ENCODE peak calls at places on chromosome 22, in eight cellular contexts. F, M, G, Y, Z, R, U and H are unnamed samples.

GRCh38 chr22:17607891-17608521 is 20.5 kb downstream of the ATP6V1E1 start:
- DNase-seq in Y (no peak), M (no peak), Z (no peak), G (no peak), U (no peak), R (no peak), F (no peak), H (no peak)

GRCh38 chr22:24207264-24208011 is 26.2 kb downstream of the SUSD2 start:
- DNase-seq in G (no peak), Y (no peak), Z (no peak), U (no peak), R (no peak), M (no peak), F (no peak), H (no peak)

GRCh38 chr22:23579280-23579679 is 810 bp downstream of the IGLL1 start:
- DNase-seq in Z (no peak), G (no peak), Y (no peak), R (no peak), F (no peak), M (no peak), U (no peak), H (no peak)

GRCh38 chr22:33105501-33105911 is 47.3 kb upstream of the SYN3 start:
- DNase-seq in G (no peak), Z (no peak), R (no peak), Y (no peak), F (no peak), M (no peak), U (no peak), H (no peak)

GRCh38 chr22:29040385-29041275 is 21.0 kb downstream of the C22orf31 start:
- DNase-seq in F (peak; percentile 88), R (peak; percentile 88), U (no peak), Y (peak; percentile 54), G (peak; percentile 67), Z (peak; percentile 58), M (peak; percentile 63), H (peak; percentile 47)

GRCh38 chr22:22458896-22459588 is 49.5 kb downstream of the ZNF280B start:
- DNase-seq in F (no peak), R (no peak), Z (no peak), G (no peak), M (no peak), U (no peak), Y (no peak), H (no peak)

GRCh38 chr22:49775191-49776052 is 52.3 kb downstream of the BRD1 start:
- DNase-seq in F (no peak), Z (no peak), M (no peak), Y (no peak), G (no peak), R (no peak), U (no peak), H (no peak)

GRCh38 chr22:30573594-30574094 is 821 bp downstream of the GAL3ST1 start:
- DNase-seq in M (no peak), U (no peak), Z (no peak), G (no peak), Y (no peak), R (no peak), F (no peak), H (no peak)

GRCh38 chr22:38412435-38413084 is 42.4 kb downstream of the KCNJ4 start:
- DNase-seq in G (no peak), M (peak; percentile 28), F (no peak), U (no peak), Y (peak; percentile 19), Z (peak; percentile 27), R (no peak), H (no peak)